ENCODE peak calls at places on chromosomes 4 and X, in eight cellular contexts. One of them, this sample, is unnamed.

GRCh38 chr4:1174941-1175634 is 2.7 kb upstream of the SPON2 start:
- DNase-seq in B cell: no peak
- DNase-seq in osteocyte: no peak
- DNase-seq in heart right ventricle: no peak
- DNase-seq in bronchial epithelial cell: no peak
- DNase-seq in transverse colon: no peak
- DNase-seq in IMR-90: no peak
- DNase-seq in right lobe of liver: peak
- DNase-seq in this sample: no peak

GRCh38 chr4:41611124-41611838 is 73.3 kb downstream of the LIMCH1 start:
- DNase-seq in transverse colon: no peak
- DNase-seq in bronchial epithelial cell: peak
- DNase-seq in B cell: no peak
- DNase-seq in IMR-90: no peak
- DNase-seq in osteocyte: no peak
- DNase-seq in right lobe of liver: no peak
- DNase-seq in heart right ventricle: no peak
- DNase-seq in this sample: no peak

GRCh38 chrX:110412971-110413726 is 54.5 kb downstream of the RTL9 start:
- DNase-seq in transverse colon: peak
- DNase-seq in IMR-90: peak
- DNase-seq in osteocyte: peak
- DNase-seq in bronchial epithelial cell: peak
- DNase-seq in right lobe of liver: peak
- DNase-seq in heart right ventricle: peak
- DNase-seq in B cell: peak
- DNase-seq in this sample: peak

GRCh38 chr4:81804849-81805248 is 333.1 kb upstream of the RASGEF1B start:
- DNase-seq in bronchial epithelial cell: no peak
- DNase-seq in osteocyte: no peak
- DNase-seq in B cell: no peak
- DNase-seq in transverse colon: no peak
- DNase-seq in IMR-90: no peak
- DNase-seq in right lobe of liver: no peak
- DNase-seq in heart right ventricle: no peak
- DNase-seq in this sample: no peak

GRCh38 chr4:180926277-180926676 is 1316.9 kb upstream of the TENM3 start:
- DNase-seq in right lobe of liver: no peak
- DNase-seq in osteocyte: no peak
- DNase-seq in transverse colon: no peak
- DNase-seq in B cell: no peak
- DNase-seq in IMR-90: no peak
- DNase-seq in bronchial epithelial cell: no peak
- DNase-seq in heart right ventricle: no peak
- DNase-seq in this sample: no peak

GRCh38 chr4:42627887-42628646 is 28.8 kb downstream of the ATP8A1 start:
- DNase-seq in osteocyte: no peak
- DNase-seq in B cell: peak
- DNase-seq in bronchial epithelial cell: no peak
- DNase-seq in heart right ventricle: peak
- DNase-seq in IMR-90: no peak
- DNase-seq in transverse colon: peak
- DNase-seq in right lobe of liver: no peak
- DNase-seq in this sample: peak

GRCh38 chr4:6110681-6111353 is 89.5 kb downstream of the JAKMIP1 start:
- DNase-seq in IMR-90: no peak
- DNase-seq in B cell: no peak
- DNase-seq in right lobe of liver: no peak
- DNase-seq in bronchial epithelial cell: no peak
- DNase-seq in heart right ventricle: no peak
- DNase-seq in transverse colon: no peak
- DNase-seq in osteocyte: no peak
- DNase-seq in this sample: no peak

GRCh38 chr4:4782969-4783368 is 76.5 kb upstream of the MSX1 start:
- DNase-seq in osteocyte: no peak
- DNase-seq in bronchial epithelial cell: no peak
- DNase-seq in B cell: no peak
- DNase-seq in right lobe of liver: no peak
- DNase-seq in IMR-90: peak
- DNase-seq in transverse colon: no peak
- DNase-seq in heart right ventricle: no peak
- DNase-seq in this sample: no peak

GRCh38 chrX:134936542-134936941 is 54.2 kb upstream of the SMIM10 start:
- DNase-seq in right lobe of liver: no peak
- DNase-seq in IMR-90: peak
- DNase-seq in bronchial epithelial cell: peak
- DNase-seq in transverse colon: no peak
- DNase-seq in heart right ventricle: no peak
- DNase-seq in B cell: no peak
- DNase-seq in osteocyte: no peak
- DNase-seq in this sample: no peak

GRCh38 chr4:15144967-15145295 is 142.7 kb downstream of the CPEB2 start:
- DNase-seq in heart right ventricle: no peak
- DNase-seq in transverse colon: no peak
- DNase-seq in bronchial epithelial cell: no peak
- DNase-seq in osteocyte: no peak
- DNase-seq in B cell: no peak
- DNase-seq in right lobe of liver: no peak
- DNase-seq in IMR-90: no peak
- DNase-seq in this sample: no peak

GRCh38 chrX:22520128-22520828 is 247.6 kb downstream of the CBLL2 start:
- DNase-seq in osteocyte: no peak
- DNase-seq in heart right ventricle: no peak
- DNase-seq in IMR-90: no peak
- DNase-seq in right lobe of liver: no peak
- DNase-seq in B cell: no peak
- DNase-seq in transverse colon: no peak
- DNase-seq in bronchial epithelial cell: peak
- DNase-seq in this sample: no peak

GRCh38 chr4:168690199-168690598 is 193.3 kb downstream of the PALLD start:
- DNase-seq in osteocyte: no peak
- DNase-seq in right lobe of liver: no peak
- DNase-seq in transverse colon: no peak
- DNase-seq in IMR-90: no peak
- DNase-seq in B cell: no peak
- DNase-seq in bronchial epithelial cell: no peak
- DNase-seq in heart right ventricle: no peak
- DNase-seq in this sample: no peak

GRCh38 chr4:6028168-6028567 is 9.9 kb upstream of the C4orf50 start:
- DNase-seq in bronchial epithelial cell: no peak
- DNase-seq in IMR-90: no peak
- DNase-seq in transverse colon: no peak
- DNase-seq in right lobe of liver: no peak
- DNase-seq in B cell: no peak
- DNase-seq in osteocyte: no peak
- DNase-seq in heart right ventricle: no peak
- DNase-seq in this sample: no peak

GRCh38 chr4:35912174-35912573 is 332.1 kb downstream of the ARAP2 start:
- DNase-seq in heart right ventricle: no peak
- DNase-seq in B cell: no peak
- DNase-seq in osteocyte: no peak
- DNase-seq in bronchial epithelial cell: no peak
- DNase-seq in right lobe of liver: no peak
- DNase-seq in transverse colon: no peak
- DNase-seq in IMR-90: no peak
- DNase-seq in this sample: no peak

GRCh38 chr4:52958232-52958631 is 96.1 kb downstream of the RASL11B start:
- DNase-seq in osteocyte: no peak
- DNase-seq in right lobe of liver: no peak
- DNase-seq in bronchial epithelial cell: no peak
- DNase-seq in transverse colon: no peak
- DNase-seq in IMR-90: peak
- DNase-seq in heart right ventricle: no peak
- DNase-seq in B cell: no peak
- DNase-seq in this sample: no peak

GRCh38 chr4:67291639-67292038 is 253.7 kb downstream of the CENPC start:
- DNase-seq in osteocyte: no peak
- DNase-seq in bronchial epithelial cell: no peak
- DNase-seq in right lobe of liver: no peak
- DNase-seq in transverse colon: no peak
- DNase-seq in heart right ventricle: no peak
- DNase-seq in B cell: no peak
- DNase-seq in IMR-90: no peak
- DNase-seq in this sample: no peak

GRCh38 chr4:67286724-67287123 is 258.6 kb downstream of the CENPC start:
- DNase-seq in osteocyte: no peak
- DNase-seq in heart right ventricle: no peak
- DNase-seq in right lobe of liver: no peak
- DNase-seq in bronchial epithelial cell: no peak
- DNase-seq in B cell: no peak
- DNase-seq in transverse colon: no peak
- DNase-seq in IMR-90: no peak
- DNase-seq in this sample: no peak

GRCh38 chr4:67292649-67293048 is 252.7 kb downstream of the CENPC start:
- DNase-seq in osteocyte: no peak
- DNase-seq in IMR-90: no peak
- DNase-seq in bronchial epithelial cell: no peak
- DNase-seq in B cell: no peak
- DNase-seq in heart right ventricle: no peak
- DNase-seq in right lobe of liver: no peak
- DNase-seq in transverse colon: no peak
- DNase-seq in this sample: no peak

GRCh38 chr4:67292045-67292444 is 253.3 kb downstream of the CENPC start:
- DNase-seq in transverse colon: no peak
- DNase-seq in right lobe of liver: no peak
- DNase-seq in B cell: no peak
- DNase-seq in IMR-90: no peak
- DNase-seq in heart right ventricle: no peak
- DNase-seq in bronchial epithelial cell: peak
- DNase-seq in osteocyte: no peak
- DNase-seq in this sample: no peak

DNA sequence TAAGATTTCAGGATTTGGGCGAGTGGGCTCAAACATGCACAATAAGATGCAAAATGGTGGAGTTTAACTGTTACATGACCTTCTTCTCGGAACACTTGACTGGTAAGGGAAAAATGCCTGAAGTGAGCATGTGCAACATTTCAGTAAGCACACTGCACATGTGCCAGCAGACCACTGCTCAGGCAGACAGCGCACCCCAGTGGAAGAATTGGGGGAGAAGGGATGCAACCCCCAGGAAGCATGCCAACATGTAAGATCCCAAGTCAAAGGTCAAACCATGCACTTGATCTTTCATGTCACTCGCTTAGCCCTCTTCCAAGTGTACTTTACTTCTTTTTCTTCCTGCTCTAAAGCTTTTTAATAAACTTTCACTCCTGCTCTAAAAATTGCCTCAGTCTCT is 256.3 kb downstream of the CENPC start:
- DNase-seq in IMR-90: no peak
- DNase-seq in right lobe of liver: no peak
- DNase-seq in B cell: no peak
- DNase-seq in transverse colon: no peak
- DNase-seq in bronchial epithelial cell: peak
- DNase-seq in heart right ventricle: no peak
- DNase-seq in osteocyte: no peak
- DNase-seq in this sample: peak
- TF ChIP-seq CTCF in IMR-90: peak
- TF ChIP-seq CTCF in right lobe of liver: no peak
- TF ChIP-seq CTCF in B cell: no peak
- TF ChIP-seq CTCF in transverse colon: no peak
- TF ChIP-seq CTCF in bronchial epithelial cell: peak
- TF ChIP-seq CTCF in heart right ventricle: no peak
- TF ChIP-seq CTCF in osteocyte: peak
- TF ChIP-seq CTCF in this sample: peak

GRCh38 chr4:72909461-72909860 is 160.1 kb downstream of the COX18 start:
- DNase-seq in heart right ventricle: no peak
- DNase-seq in right lobe of liver: no peak
- DNase-seq in IMR-90: no peak
- DNase-seq in bronchial epithelial cell: no peak
- DNase-seq in B cell: no peak
- DNase-seq in osteocyte: no peak
- DNase-seq in transverse colon: no peak
- DNase-seq in this sample: no peak
- TF ChIP-seq CTCF in heart right ventricle: no peak
- TF ChIP-seq CTCF in right lobe of liver: peak
- TF ChIP-seq CTCF in IMR-90: peak
- TF ChIP-seq CTCF in bronchial epithelial cell: peak
- TF ChIP-seq CTCF in B cell: no peak
- TF ChIP-seq CTCF in osteocyte: peak
- TF ChIP-seq CTCF in transverse colon: no peak
- TF ChIP-seq CTCF in this sample: no peak

DNA sequence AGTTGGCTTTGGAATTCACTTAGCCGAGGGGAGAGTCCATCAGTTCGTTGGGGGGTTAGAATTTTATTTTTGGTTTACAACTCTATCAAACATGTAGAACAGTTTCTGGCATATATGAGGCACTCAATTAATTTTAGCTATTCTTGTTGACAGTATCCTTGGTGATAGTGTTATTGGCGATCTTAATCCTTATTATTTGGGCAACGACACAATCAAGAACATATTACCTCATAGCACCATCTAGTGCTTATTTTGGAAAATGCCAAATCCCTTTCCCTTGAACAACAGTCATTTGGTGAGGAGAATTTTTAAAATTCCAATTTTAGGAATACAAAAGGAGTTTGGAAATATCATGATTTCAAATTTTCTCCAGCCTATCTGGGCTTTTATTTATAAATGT is 17.9 kb upstream of the PGRMC1 start:
- DNase-seq in bronchial epithelial cell: peak
- DNase-seq in IMR-90: peak
- DNase-seq in transverse colon: no peak
- DNase-seq in B cell: no peak
- DNase-seq in right lobe of liver: no peak
- DNase-seq in osteocyte: no peak
- DNase-seq in heart right ventricle: no peak
- DNase-seq in this sample: no peak
- TF ChIP-seq CTCF in bronchial epithelial cell: no peak
- TF ChIP-seq CTCF in IMR-90: peak
- TF ChIP-seq CTCF in transverse colon: peak
- TF ChIP-seq CTCF in B cell: peak
- TF ChIP-seq CTCF in right lobe of liver: peak
- TF ChIP-seq CTCF in osteocyte: peak
- TF ChIP-seq CTCF in heart right ventricle: no peak
- TF ChIP-seq CTCF in this sample: no peak

DNA sequence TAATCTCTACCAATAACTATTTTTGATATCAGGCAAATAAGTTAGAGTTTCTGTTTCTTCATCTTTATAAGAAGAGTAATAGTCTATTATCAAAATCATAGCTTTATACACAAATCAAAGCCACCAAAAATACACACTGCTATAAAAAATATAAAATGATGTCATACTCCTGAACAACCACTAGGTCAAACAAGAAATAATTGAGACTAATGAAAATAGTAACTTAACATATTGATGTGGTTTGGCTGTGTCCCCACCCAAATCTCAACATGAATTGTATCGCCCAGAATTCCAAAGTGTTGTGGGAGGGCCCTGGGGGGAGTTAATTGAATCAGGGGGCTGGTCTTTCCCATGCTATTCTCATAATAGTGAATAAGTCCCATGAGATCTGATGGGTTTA is 2277.5 kb downstream of the ARAP2 start:
- DNase-seq in heart right ventricle: no peak
- DNase-seq in bronchial epithelial cell: no peak
- DNase-seq in right lobe of liver: no peak
- DNase-seq in transverse colon: no peak
- DNase-seq in osteocyte: no peak
- DNase-seq in IMR-90: no peak
- DNase-seq in B cell: no peak
- DNase-seq in this sample: no peak
- TF ChIP-seq CTCF in heart right ventricle: no peak
- TF ChIP-seq CTCF in bronchial epithelial cell: no peak
- TF ChIP-seq CTCF in right lobe of liver: no peak
- TF ChIP-seq CTCF in transverse colon: no peak
- TF ChIP-seq CTCF in osteocyte: peak
- TF ChIP-seq CTCF in IMR-90: no peak
- TF ChIP-seq CTCF in B cell: no peak
- TF ChIP-seq CTCF in this sample: no peak

GRCh38 chrX:17944833-17945497 is 83.9 kb upstream of the RAI2 start:
- DNase-seq in transverse colon: no peak
- DNase-seq in right lobe of liver: no peak
- DNase-seq in IMR-90: no peak
- DNase-seq in osteocyte: no peak
- DNase-seq in B cell: no peak
- DNase-seq in bronchial epithelial cell: peak
- DNase-seq in heart right ventricle: no peak
- DNase-seq in this sample: peak
- TF ChIP-seq CTCF in transverse colon: peak
- TF ChIP-seq CTCF in right lobe of liver: peak
- TF ChIP-seq CTCF in IMR-90: peak
- TF ChIP-seq CTCF in osteocyte: peak
- TF ChIP-seq CTCF in B cell: peak
- TF ChIP-seq CTCF in bronchial epithelial cell: peak
- TF ChIP-seq CTCF in heart right ventricle: peak
- TF ChIP-seq CTCF in this sample: peak

This sample was measured in GM20000.